ENCODE peak calls at places on chromosome 1, in five cellular contexts. P is left ventricle myocardium inferior; A is psoas muscle; U is astrocyte; E is CD8-positive, alpha-beta memory T cell. Z is an unnamed sample. For H3K4me1, the result is how much of the 10 kb centered on the place peaks cover.

GRCh38 chr1:18901952-18902522 is 318 bp downstream of the ALDH4A1 start:
- DNase-seq in P (peak), U (no peak), E (no peak), A (peak), Z (no peak)

GRCh38 chr1:3908886-3909517 is 8.9 kb upstream of the C1orf174 start:
- DNase-seq in E (no peak), U (no peak), A (peak), P (no peak), Z (no peak)

GRCh38 chr1:39500862-39501389 is 9.5 kb downstream of the BMP8A start:
- DNase-seq in U (no peak), A (no peak), P (no peak), E (no peak), Z (no peak)

GRCh38 chr1:202304370-202304769 is 37.4 kb downstream of the UBE2T start:
- DNase-seq in P (peak), E (no peak), A (no peak), U (no peak), Z (no peak)

GRCh38 chr1:43660355-43660754 is 10.4 kb downstream of the KDM4A start:
- DNase-seq in P (no peak), U (no peak), A (no peak), E (no peak), Z (peak)

GRCh38 chr1:11318982-11319381 is 46.0 kb downstream of the UBIAD1 start:
- DNase-seq in P (no peak), E (no peak), A (no peak), U (no peak), Z (no peak)

GRCh38 chr1:15501208-15502032 is 22.6 kb downstream of the CASP9 start:
- DNase-seq in E (no peak), P (peak), A (peak), U (peak), Z (peak)

GRCh38 chr1:18110968-18111367 is 3.4 kb downstream of the IGSF21 start:
- DNase-seq in E (no peak), P (peak), A (no peak), U (no peak), Z (no peak)

GRCh38 chr1:17201201-17202021 is 3.5 kb upstream of the PADI1 start:
- DNase-seq in P (no peak), U (no peak), E (peak), A (peak), Z (no peak)

GRCh38 chr1:8754993-8755392 is 62.4 kb downstream of the RERE start:
- DNase-seq in A (no peak), E (no peak), P (no peak), U (peak), Z (no peak)

GRCh38 chr1:32651461-32652073 is 559 bp downstream of the RBBP4 start:
- DNase-seq in A (no peak), U (no peak), P (no peak), E (no peak), Z (peak)

GRCh38 chr1:229043111-229043510 is 227.8 kb upstream of the RAB4A start:
- DNase-seq in E (no peak), P (no peak), A (no peak), U (no peak), Z (no peak)

GRCh38 chr1:205531191-205532025 is 26.9 kb downstream of the CDK18 start:
- DNase-seq in U (no peak), A (peak), P (no peak), E (no peak), Z (no peak)

GRCh38 chr1:239997515-239998311 is 94.0 kb upstream of the FMN2 start:
- DNase-seq in P (no peak), E (no peak), U (no peak), A (no peak), Z (no peak)

GRCh38 chr1:237227507-237227906 is 185.5 kb downstream of the RYR2 start:
- DNase-seq in E (no peak), U (no peak), P (peak), A (no peak), Z (no peak)

GRCh38 chr1:66240491-66241484 is 293.2 kb upstream of the SGIP1 start:
- DNase-seq in P (no peak), U (no peak), E (no peak), A (no peak), Z (no peak)

GRCh38 chr1:156704930-156705320 is 458 bp downstream of the CRABP2 start:
- DNase-seq in U (peak), A (peak), E (no peak), P (peak), Z (no peak)

GRCh38 chr1:156625436-156626078 is 6.3 kb downstream of the HAPLN2 start:
- DNase-seq in A (peak), U (no peak), E (peak), P (peak), Z (no peak)

GRCh38 chr1:104768466-104768865 is 1018.8 kb downstream of the AMY1C start:
- DNase-seq in A (no peak), U (no peak), E (no peak), P (no peak), Z (no peak)

GRCh38 chr1:36115200-36115669 is 9.8 kb downstream of the COL8A2 start:
- DNase-seq in E (no peak), P (peak), U (peak), A (no peak), Z (no peak)

GRCh38 chr1:57424231-57425027 is 569 bp upstream of the DAB1 start:
- DNase-seq in A (peak), U (peak), E (no peak), P (peak), Z (peak)

GRCh38 chr1:61641578-61642336 is 83.2 kb downstream of the TM2D1 start:
- DNase-seq in E (peak), P (peak), A (peak), U (peak), Z (peak)

GRCh38 chr1:234970731-234971476 is 157.7 kb downstream of the TOMM20 start:
- DNase-seq in A (peak), P (peak), E (no peak), U (peak), Z (peak)

GRCh38 chr1:112507896-112508241 is 896 bp upstream of the WNT2B start:
- DNase-seq in U (no peak), P (no peak), E (peak), A (no peak), Z (no peak)

GRCh38 chr1:202159534-202160371 is 649 bp downstream of the PTPN7 start:
- DNase-seq in A (no peak), P (no peak), E (peak), U (no peak), Z (no peak)

GRCh38 chr1:47198214-47198613 is 8.4 kb upstream of the PDZK1IP1 start:
- DNase-seq in E (no peak), U (no peak), A (no peak), P (no peak), Z (no peak)

GRCh38 chr1:63868220-63868897 is 94.5 kb downstream of the ROR1 start:
- DNase-seq in A (no peak), P (no peak), U (peak), E (no peak), Z (no peak)

GRCh38 chr1:12078938-12079861 is 16.1 kb downstream of the TNFRSF8 start:
- DNase-seq in A (no peak), U (no peak), P (no peak), E (no peak), Z (peak)

GRCh38 chr1:6592865-6593593 is 9.6 kb downstream of the KLHL21 start:
- DNase-seq in P (no peak), E (no peak), A (no peak), U (no peak), Z (no peak)

GRCh38 chr1:108962681-108963051 is 618 bp downstream of the CLCC1 start:
- DNase-seq in A (no peak), E (no peak), U (no peak), P (no peak), Z (no peak)

GRCh38 chr1:27591622-27592021 is 12.3 kb downstream of the AHDC1 start:
- DNase-seq in U (no peak), A (no peak), E (no peak), P (no peak), Z (no peak)

GRCh38 chr1:14778882-14779594 is 180.6 kb downstream of the KAZN start:
- DNase-seq in E (peak), U (no peak), A (no peak), P (no peak), Z (no peak)

DNA sequence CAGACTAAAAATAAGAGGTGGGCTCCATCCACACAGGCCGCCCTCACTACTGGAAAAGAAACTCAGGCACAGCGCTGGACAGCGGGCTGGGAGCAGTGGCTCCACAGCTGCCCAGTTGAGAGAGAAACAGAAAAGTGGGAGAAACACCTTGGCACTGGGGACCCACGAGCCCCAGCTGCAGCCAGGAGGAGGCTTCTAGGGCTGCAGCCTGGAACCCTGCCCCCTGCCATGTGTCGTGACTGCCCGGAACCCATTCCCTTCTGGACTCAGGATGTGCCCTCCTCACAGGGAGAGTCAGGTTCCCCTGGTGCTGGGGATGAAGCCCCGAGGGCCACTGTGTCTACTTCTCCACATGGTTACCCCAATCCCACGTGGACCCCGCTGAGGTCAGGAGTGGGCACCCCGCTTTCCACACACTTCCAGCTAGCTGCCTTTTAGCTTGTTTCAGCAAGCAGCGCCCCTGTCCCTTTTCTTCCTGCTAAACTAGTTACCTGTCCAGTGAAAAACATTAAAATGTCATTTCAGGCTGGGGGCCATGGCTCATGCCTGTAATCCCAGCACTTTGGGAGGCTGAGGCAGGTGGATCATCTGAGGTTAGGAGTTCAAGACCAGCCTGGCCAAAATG is 35.9 kb downstream of the PARP1 start:
- DNase-seq in U (no peak), A (no peak), E (no peak), P (no peak), Z (no peak)
- H3K4me1 ChIP-seq in U (under half), A (under half), E (under half), P (half or more), Z (under half)

GRCh38 chr1:194267021-194267420 is 1080.6 kb upstream of the B3GALT2 start:
- DNase-seq in P (no peak), E (no peak), U (no peak), A (no peak), Z (no peak)

GRCh38 chr1:194273660-194274059 is 1087.2 kb upstream of the B3GALT2 start:
- DNase-seq in E (no peak), P (no peak), U (no peak), A (no peak), Z (no peak)

GRCh38 chr1:194268839-194269238 is 1082.4 kb upstream of the B3GALT2 start:
- DNase-seq in U (peak), P (no peak), A (no peak), E (no peak), Z (no peak)
- H3K4me1 ChIP-seq in U (under half), P (under half), A (under half), E (under half), Z (under half)

GRCh38 chr1:116769561-116769977 is 15.3 kb downstream of the CD2 start:
- DNase-seq in A (no peak), U (peak), P (no peak), E (peak), Z (no peak)

GRCh38 chr1:116767782-116768382 is 13.7 kb downstream of the CD2 start:
- DNase-seq in U (no peak), P (no peak), A (no peak), E (no peak), Z (no peak)

GRCh38 chr1:116766616-116767469 is 12.6 kb downstream of the CD2 start:
- DNase-seq in U (no peak), P (no peak), E (peak), A (no peak), Z (no peak)

GRCh38 chr1:116769050-116769449 is 14.8 kb downstream of the CD2 start:
- DNase-seq in P (no peak), E (no peak), A (no peak), U (no peak), Z (no peak)

GRCh38 chr1:116768416-116768815 is 14.2 kb downstream of the CD2 start:
- DNase-seq in A (no peak), E (no peak), P (no peak), U (no peak), Z (no peak)
- H3K4me1 ChIP-seq in A (under half), E (half or more), P (under half), U (under half), Z (under half)

DNA sequence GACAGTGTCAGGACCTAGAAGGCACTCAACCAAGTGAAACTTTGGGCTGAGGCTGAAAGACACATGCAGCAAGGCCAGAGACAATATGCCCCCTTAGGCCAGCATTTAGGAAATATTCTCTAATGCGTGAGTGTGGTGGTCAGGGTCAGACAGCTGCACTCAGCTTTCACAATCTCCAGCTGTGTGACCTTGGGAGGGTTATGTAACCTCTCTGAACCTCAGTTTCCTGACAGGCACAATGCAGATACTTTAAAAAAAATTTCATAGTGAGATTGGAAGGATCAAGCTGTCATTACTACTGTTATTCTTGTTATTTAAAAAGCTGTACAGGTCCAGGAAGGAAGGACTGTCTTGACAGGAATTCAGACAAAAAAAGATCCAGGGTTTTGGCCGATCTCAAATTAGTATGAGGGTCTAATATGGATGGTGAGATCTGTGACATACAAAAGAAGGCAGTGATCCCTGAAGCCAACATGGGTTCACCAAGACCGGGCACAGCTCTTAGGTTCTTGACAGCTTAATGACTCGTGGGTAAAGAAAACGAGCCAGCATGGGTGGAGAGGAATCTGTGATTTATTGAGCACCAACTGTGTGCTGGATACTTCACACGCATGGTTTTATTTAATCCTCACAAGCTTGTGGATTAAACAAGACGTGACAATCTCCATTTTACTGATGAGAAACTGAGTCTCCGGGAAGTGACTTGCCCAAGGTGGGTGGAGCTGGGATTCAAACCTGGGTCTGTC is 54.6 kb upstream of the POU3F1 start:
- DNase-seq in A (no peak), P (no peak), U (no peak), E (no peak), Z (no peak)
- H3K4me1 ChIP-seq in A (under half), P (under half), U (under half), E (under half), Z (under half)

Z was measured in NT2/D1.